ENCODE peak calls at places on chromosome 15, in nine cellular contexts. One of them, this sample, is unnamed.

GRCh38 chr15:48693474-48693873 is 48.0 kb upstream of the FBN1 start:
- DNase-seq in activated T-cell treated with anti-CD3 and anti-CD28 coated beads for 1 hour: no peak
- DNase-seq in transverse colon: no peak
- DNase-seq in stimulated activated CD8-positive, alpha-beta memory T cell treated with anti-CD3 and anti-CD28 coated beads, Interleukin-15, amount 100 ng/mL, for 48 hours: no peak
- DNase-seq in fibroblast of the aortic adventitia: peak
- DNase-seq in stimulated activated CD4-positive, alpha-beta T cell treated with anti-CD3 and anti-CD28 coated beads, Interleukin-4, amount 100 ng/mL, for 24 hours: no peak
- DNase-seq in NCI-H774: no peak
- DNase-seq in ELR: peak
- DNase-seq in MM.1S: no peak
- DNase-seq in this sample: no peak

GRCh38 chr15:40445411-40446055 is 4.8 kb downstream of the BAHD1 start:
- DNase-seq in activated T-cell treated with anti-CD3 and anti-CD28 coated beads for 1 hour: no peak
- DNase-seq in transverse colon: peak
- DNase-seq in stimulated activated CD8-positive, alpha-beta memory T cell treated with anti-CD3 and anti-CD28 coated beads, Interleukin-15, amount 100 ng/mL, for 48 hours: no peak
- DNase-seq in fibroblast of the aortic adventitia: peak
- DNase-seq in stimulated activated CD4-positive, alpha-beta T cell treated with anti-CD3 and anti-CD28 coated beads, Interleukin-4, amount 100 ng/mL, for 24 hours: no peak
- DNase-seq in NCI-H774: no peak
- DNase-seq in ELR: peak
- DNase-seq in MM.1S: no peak
- DNase-seq in this sample: no peak

GRCh38 chr15:67574981-67575632 is 32.6 kb downstream of the MAP2K5 start:
- DNase-seq in activated T-cell treated with anti-CD3 and anti-CD28 coated beads for 1 hour: no peak
- DNase-seq in transverse colon: no peak
- DNase-seq in stimulated activated CD8-positive, alpha-beta memory T cell treated with anti-CD3 and anti-CD28 coated beads, Interleukin-15, amount 100 ng/mL, for 48 hours: no peak
- DNase-seq in fibroblast of the aortic adventitia: no peak
- DNase-seq in stimulated activated CD4-positive, alpha-beta T cell treated with anti-CD3 and anti-CD28 coated beads, Interleukin-4, amount 100 ng/mL, for 24 hours: no peak
- DNase-seq in NCI-H774: no peak
- DNase-seq in ELR: no peak
- DNase-seq in MM.1S: no peak
- DNase-seq in this sample: no peak

GRCh38 chr15:90059208-90059985 is 42.9 kb downstream of the IDH2 start:
- DNase-seq in activated T-cell treated with anti-CD3 and anti-CD28 coated beads for 1 hour: peak
- DNase-seq in transverse colon: peak
- DNase-seq in stimulated activated CD8-positive, alpha-beta memory T cell treated with anti-CD3 and anti-CD28 coated beads, Interleukin-15, amount 100 ng/mL, for 48 hours: peak
- DNase-seq in fibroblast of the aortic adventitia: no peak
- DNase-seq in stimulated activated CD4-positive, alpha-beta T cell treated with anti-CD3 and anti-CD28 coated beads, Interleukin-4, amount 100 ng/mL, for 24 hours: peak
- DNase-seq in NCI-H774: no peak
- DNase-seq in ELR: no peak
- DNase-seq in MM.1S: peak
- DNase-seq in this sample: no peak

GRCh38 chr15:74978503-74978902 is 16.9 kb upstream of the SCAMP5 start:
- DNase-seq in activated T-cell treated with anti-CD3 and anti-CD28 coated beads for 1 hour: peak
- DNase-seq in transverse colon: no peak
- DNase-seq in stimulated activated CD8-positive, alpha-beta memory T cell treated with anti-CD3 and anti-CD28 coated beads, Interleukin-15, amount 100 ng/mL, for 48 hours: peak
- DNase-seq in fibroblast of the aortic adventitia: no peak
- DNase-seq in stimulated activated CD4-positive, alpha-beta T cell treated with anti-CD3 and anti-CD28 coated beads, Interleukin-4, amount 100 ng/mL, for 24 hours: peak
- DNase-seq in NCI-H774: no peak
- DNase-seq in ELR: peak
- DNase-seq in MM.1S: no peak
- DNase-seq in this sample: no peak

GRCh38 chr15:52440414-52440813 is 88.3 kb downstream of the MYO5A start:
- DNase-seq in activated T-cell treated with anti-CD3 and anti-CD28 coated beads for 1 hour: no peak
- DNase-seq in transverse colon: no peak
- DNase-seq in stimulated activated CD8-positive, alpha-beta memory T cell treated with anti-CD3 and anti-CD28 coated beads, Interleukin-15, amount 100 ng/mL, for 48 hours: no peak
- DNase-seq in fibroblast of the aortic adventitia: peak
- DNase-seq in stimulated activated CD4-positive, alpha-beta T cell treated with anti-CD3 and anti-CD28 coated beads, Interleukin-4, amount 100 ng/mL, for 24 hours: peak
- DNase-seq in NCI-H774: no peak
- DNase-seq in ELR: peak
- DNase-seq in MM.1S: no peak
- DNase-seq in this sample: no peak

GRCh38 chr15:76147906-76148553 is 88.2 kb downstream of the TMEM266 start:
- DNase-seq in activated T-cell treated with anti-CD3 and anti-CD28 coated beads for 1 hour: peak
- DNase-seq in transverse colon: peak
- DNase-seq in stimulated activated CD8-positive, alpha-beta memory T cell treated with anti-CD3 and anti-CD28 coated beads, Interleukin-15, amount 100 ng/mL, for 48 hours: peak
- DNase-seq in fibroblast of the aortic adventitia: no peak
- DNase-seq in stimulated activated CD4-positive, alpha-beta T cell treated with anti-CD3 and anti-CD28 coated beads, Interleukin-4, amount 100 ng/mL, for 24 hours: peak
- DNase-seq in NCI-H774: peak
- DNase-seq in ELR: peak
- DNase-seq in MM.1S: peak
- DNase-seq in this sample: no peak

GRCh38 chr15:88792342-88793282 is 10.6 kb upstream of the ACAN start:
- DNase-seq in activated T-cell treated with anti-CD3 and anti-CD28 coated beads for 1 hour: no peak
- DNase-seq in transverse colon: no peak
- DNase-seq in stimulated activated CD8-positive, alpha-beta memory T cell treated with anti-CD3 and anti-CD28 coated beads, Interleukin-15, amount 100 ng/mL, for 48 hours: no peak
- DNase-seq in fibroblast of the aortic adventitia: no peak
- DNase-seq in stimulated activated CD4-positive, alpha-beta T cell treated with anti-CD3 and anti-CD28 coated beads, Interleukin-4, amount 100 ng/mL, for 24 hours: no peak
- DNase-seq in NCI-H774: no peak
- DNase-seq in ELR: no peak
- DNase-seq in MM.1S: no peak
- DNase-seq in this sample: no peak

GRCh38 chr15:41996921-41997592 is 23.8 kb downstream of the PLA2G4E start:
- DNase-seq in activated T-cell treated with anti-CD3 and anti-CD28 coated beads for 1 hour: no peak
- DNase-seq in transverse colon: no peak
- DNase-seq in stimulated activated CD8-positive, alpha-beta memory T cell treated with anti-CD3 and anti-CD28 coated beads, Interleukin-15, amount 100 ng/mL, for 48 hours: no peak
- DNase-seq in fibroblast of the aortic adventitia: no peak
- DNase-seq in stimulated activated CD4-positive, alpha-beta T cell treated with anti-CD3 and anti-CD28 coated beads, Interleukin-4, amount 100 ng/mL, for 24 hours: no peak
- DNase-seq in NCI-H774: no peak
- DNase-seq in ELR: no peak
- DNase-seq in MM.1S: no peak
- DNase-seq in this sample: no peak

GRCh38 chr15:98560338-98560737 is 88.0 kb upstream of the IGF1R start:
- DNase-seq in activated T-cell treated with anti-CD3 and anti-CD28 coated beads for 1 hour: no peak
- DNase-seq in transverse colon: no peak
- DNase-seq in stimulated activated CD8-positive, alpha-beta memory T cell treated with anti-CD3 and anti-CD28 coated beads, Interleukin-15, amount 100 ng/mL, for 48 hours: no peak
- DNase-seq in fibroblast of the aortic adventitia: no peak
- DNase-seq in stimulated activated CD4-positive, alpha-beta T cell treated with anti-CD3 and anti-CD28 coated beads, Interleukin-4, amount 100 ng/mL, for 24 hours: no peak
- DNase-seq in NCI-H774: no peak
- DNase-seq in ELR: no peak
- DNase-seq in MM.1S: no peak
- DNase-seq in this sample: no peak

GRCh38 chr15:60704129-60704528 is 225.2 kb upstream of the ICE2 start:
- DNase-seq in activated T-cell treated with anti-CD3 and anti-CD28 coated beads for 1 hour: no peak
- DNase-seq in transverse colon: peak
- DNase-seq in stimulated activated CD8-positive, alpha-beta memory T cell treated with anti-CD3 and anti-CD28 coated beads, Interleukin-15, amount 100 ng/mL, for 48 hours: no peak
- DNase-seq in fibroblast of the aortic adventitia: no peak
- DNase-seq in stimulated activated CD4-positive, alpha-beta T cell treated with anti-CD3 and anti-CD28 coated beads, Interleukin-4, amount 100 ng/mL, for 24 hours: peak
- DNase-seq in NCI-H774: no peak
- DNase-seq in ELR: no peak
- DNase-seq in MM.1S: no peak
- DNase-seq in this sample: no peak

GRCh38 chr15:89141885-89142284 is 53.6 kb downstream of the ABHD2 start:
- DNase-seq in activated T-cell treated with anti-CD3 and anti-CD28 coated beads for 1 hour: no peak
- DNase-seq in transverse colon: no peak
- DNase-seq in stimulated activated CD8-positive, alpha-beta memory T cell treated with anti-CD3 and anti-CD28 coated beads, Interleukin-15, amount 100 ng/mL, for 48 hours: no peak
- DNase-seq in fibroblast of the aortic adventitia: no peak
- DNase-seq in stimulated activated CD4-positive, alpha-beta T cell treated with anti-CD3 and anti-CD28 coated beads, Interleukin-4, amount 100 ng/mL, for 24 hours: no peak
- DNase-seq in NCI-H774: no peak
- DNase-seq in ELR: peak
- DNase-seq in MM.1S: no peak
- DNase-seq in this sample: no peak

GRCh38 chr15:99955532-99955931 is 222.3 kb upstream of the LYSMD4 start:
- DNase-seq in activated T-cell treated with anti-CD3 and anti-CD28 coated beads for 1 hour: no peak
- DNase-seq in transverse colon: no peak
- DNase-seq in stimulated activated CD8-positive, alpha-beta memory T cell treated with anti-CD3 and anti-CD28 coated beads, Interleukin-15, amount 100 ng/mL, for 48 hours: no peak
- DNase-seq in fibroblast of the aortic adventitia: no peak
- DNase-seq in stimulated activated CD4-positive, alpha-beta T cell treated with anti-CD3 and anti-CD28 coated beads, Interleukin-4, amount 100 ng/mL, for 24 hours: no peak
- DNase-seq in NCI-H774: no peak
- DNase-seq in ELR: no peak
- DNase-seq in MM.1S: no peak
- DNase-seq in this sample: no peak